ENCODE peak calls at places on chromosomes 4 and X, in seven cellular contexts. F is HCT116, P is heart left ventricle, I is PC-3, G is lower lobe of right lung, R is fibroblast of lung, T is ovary. Q is an unnamed sample. For H3K4me1, the result is how much of the 10 kb centered on the place peaks cover.

GRCh38 chr4:16609170-16609758 is 289.2 kb downstream of the LDB2 start:
- DNase-seq in G (no peak), I (no peak), R (no peak), T (no peak), P (no peak), F (no peak), Q (no peak)

GRCh38 chr4:41631538-41631937 is 93.6 kb downstream of the LIMCH1 start:
- DNase-seq in P (no peak), G (no peak), F (no peak), R (no peak), T (no peak), I (no peak), Q (no peak)

GRCh38 chrX:110442631-110443030 is 84.0 kb downstream of the RTL9 start:
- DNase-seq in I (peak), R (peak), T (no peak), P (no peak), F (no peak), G (no peak), Q (no peak)

GRCh38 chrX:20263474-20263873 is 3.2 kb downstream of the RPS6KA3 start:
- DNase-seq in R (peak), G (no peak), I (peak), P (no peak), F (no peak), T (no peak), Q (no peak)

GRCh38 chr4:26490111-26490979 is at the start of gene CCKAR:
- DNase-seq in I (no peak), F (no peak), G (no peak), R (no peak), P (no peak), T (no peak), Q (no peak)

GRCh38 chr4:114277690-114278089 is 298.2 kb upstream of the ARSJ start:
- DNase-seq in R (no peak), I (no peak), F (no peak), P (no peak), T (no peak), G (no peak), Q (no peak)

GRCh38 chrX:5236096-5236495 is 992.6 kb downstream of the NLGN4X start:
- DNase-seq in R (no peak), F (no peak), P (no peak), T (no peak), I (peak), G (no peak), Q (no peak)

GRCh38 chr4:81684357-81684756 is 212.7 kb upstream of the RASGEF1B start:
- DNase-seq in T (no peak), G (no peak), P (peak), I (no peak), F (no peak), R (no peak), Q (no peak)

GRCh38 chrX:74421181-74422028 is at the start of gene SLC16A2:
- DNase-seq in G (peak), P (peak), T (peak), F (no peak), I (peak), R (peak), Q (peak)

GRCh38 chrX:10506781-10507180 is 113.6 kb downstream of the MID1 start:
- DNase-seq in T (no peak), P (no peak), F (no peak), R (no peak), I (no peak), G (no peak), Q (no peak)
- H3K4me1 ChIP-seq in T (under half), P (under half), F (under half), R (under half), I (under half), G (under half), Q (under half)

DNA sequence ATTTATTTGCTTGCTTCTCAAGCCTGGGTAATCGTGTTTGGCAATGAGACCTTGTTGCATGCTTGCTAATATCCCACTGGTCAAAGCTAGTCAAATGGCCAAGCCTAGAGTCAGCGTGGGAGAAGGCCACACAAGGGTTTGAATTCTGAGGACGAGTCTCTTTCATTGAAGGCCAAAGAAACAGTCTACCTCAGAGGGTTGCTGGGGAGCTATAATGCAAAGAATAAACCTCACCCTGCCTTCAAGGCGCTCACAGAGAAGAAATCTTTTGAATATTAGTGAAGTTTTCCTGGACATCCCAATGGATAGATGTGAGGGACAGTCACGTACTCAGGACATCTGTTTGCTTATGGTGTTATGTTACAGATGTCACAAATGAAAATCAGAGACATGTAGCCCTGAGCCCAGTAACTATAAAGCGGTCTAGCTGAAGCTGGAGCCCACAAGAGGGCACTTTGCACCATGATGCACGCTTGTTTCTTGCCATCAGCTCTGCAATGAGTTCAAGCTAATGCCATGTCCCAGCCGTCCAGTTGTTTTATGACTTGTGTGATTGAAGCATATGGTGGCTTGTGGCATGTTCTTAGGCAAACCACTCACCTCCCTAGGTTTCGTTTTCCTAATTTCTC is 1.1 kb upstream of the TLR3 start:
- DNase-seq in F (peak), P (peak), I (peak), G (peak), R (peak), T (peak), Q (peak)
- H3K4me3 ChIP-seq in F (peak), P (peak), I (peak), G (peak), R (peak), T (peak), Q (peak)

GRCh38 chrX:154815274-154815818 is 10.1 kb upstream of the MPP1 start:
- DNase-seq in R (peak), G (no peak), T (no peak), F (no peak), P (no peak), I (no peak), Q (no peak)

GRCh38 chrX:154822029-154822428 is 12.4 kb downstream of the SMIM9 start:
- DNase-seq in F (no peak), I (no peak), T (no peak), R (no peak), G (no peak), P (no peak), Q (no peak)

GRCh38 chrX:154818916-154819770 is 13.9 kb upstream of the MPP1 start:
- DNase-seq in I (no peak), R (no peak), G (no peak), T (no peak), F (no peak), P (no peak), Q (no peak)

GRCh38 chrX:154821523-154821922 is 12.9 kb downstream of the SMIM9 start:
- DNase-seq in I (no peak), F (no peak), P (no peak), R (no peak), T (no peak), G (no peak), Q (no peak)

DNA sequence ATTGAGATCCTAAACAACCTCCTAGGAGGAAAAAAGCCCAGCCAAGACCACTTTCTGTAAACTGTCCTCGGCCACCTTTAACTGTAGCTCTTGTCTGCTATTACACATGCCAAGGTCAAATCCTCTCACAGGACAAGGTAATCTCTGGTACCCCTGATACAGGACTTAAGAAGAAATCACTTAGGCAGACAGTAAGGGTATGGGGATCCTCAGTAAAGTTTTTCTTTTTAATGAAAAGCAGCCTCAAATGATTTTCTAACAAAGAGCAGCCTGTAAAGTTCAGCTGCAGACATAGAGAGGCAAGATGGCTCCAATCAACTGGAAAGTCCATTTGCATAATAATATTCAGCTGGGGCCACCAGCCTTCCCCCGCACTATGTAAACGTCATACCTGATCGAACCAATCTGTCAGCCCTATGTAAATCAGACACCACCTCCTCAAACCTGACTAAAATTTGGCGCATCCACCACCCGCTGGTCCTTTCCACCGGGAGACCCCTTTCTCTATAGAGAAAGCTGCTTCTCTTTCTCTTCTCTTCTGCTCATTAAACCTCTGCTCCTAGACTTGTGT is 14.6 kb upstream of the MPP1 start:
- DNase-seq in R (no peak), P (no peak), G (no peak), I (no peak), T (no peak), F (no peak), Q (no peak)
- TF ChIP-seq CTCF in R (no peak), P (no peak), G (no peak), I (no peak), T (no peak), F (no peak), Q (no peak)

GRCh38 chr4:76611611-76612010 is 176.6 kb downstream of the SHROOM3 start:
- DNase-seq in G (no peak), I (peak), R (no peak), P (no peak), T (peak), F (no peak), Q (no peak)

GRCh38 chr4:76614589-76614988 is 179.6 kb downstream of the SHROOM3 start:
- DNase-seq in F (no peak), T (no peak), I (no peak), P (no peak), G (no peak), R (peak), Q (no peak)

GRCh38 chr4:76610751-76611150 is 175.7 kb downstream of the SHROOM3 start:
- DNase-seq in R (no peak), P (no peak), F (no peak), T (no peak), G (no peak), I (no peak), Q (no peak)

GRCh38 chr4:76607846-76608245 is 172.8 kb downstream of the SHROOM3 start:
- DNase-seq in F (no peak), I (no peak), T (no peak), R (no peak), P (no peak), G (no peak), Q (no peak)

DNA sequence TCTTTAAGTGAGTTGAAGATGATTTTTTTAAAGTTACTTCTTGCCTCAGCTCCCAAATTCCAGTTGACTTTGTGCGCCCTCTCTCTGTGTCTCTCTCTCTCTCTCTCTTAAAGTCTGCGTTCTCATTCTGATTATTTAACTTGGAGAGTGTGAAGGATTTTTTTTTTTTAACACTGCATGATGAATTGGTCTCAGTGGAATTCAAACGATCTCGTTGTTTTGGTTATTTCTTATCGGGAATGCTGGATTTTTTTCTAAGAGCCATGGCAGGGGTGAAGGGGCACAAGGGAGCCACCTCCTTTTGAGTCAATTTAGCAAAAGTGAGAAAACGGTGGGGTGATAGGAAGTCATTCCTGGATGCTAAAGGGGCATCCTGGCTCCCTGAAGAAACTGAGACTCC is 176.1 kb downstream of the SHROOM3 start:
- DNase-seq in I (no peak), R (peak), T (no peak), G (no peak), F (no peak), P (no peak), Q (no peak)
- H3K4me1 ChIP-seq in I (under half), R (under half), T (under half), G (under half), F (under half), P (under half), Q (under half)

GRCh38 chr4:176745902-176746301 is 46.8 kb downstream of the VEGFC start:
- DNase-seq in R (no peak), P (no peak), F (no peak), G (no peak), I (peak), T (no peak), Q (no peak)
- H3K4me3 ChIP-seq in R (no peak), P (no peak), F (no peak), G (no peak), I (no peak), T (no peak), Q (no peak)